ENCODE peak calls at places on chromosomes 1 and 21, in five cellular contexts. P, C, Q, V and G are unnamed samples.

GRCh38 chr1:31099283-31100063 is 34.0 kb upstream of the PUM1 start:
- DNase-seq in P (no peak), C (no peak), Q (no peak), V (no peak), G (no peak)

GRCh38 chr1:24875976-24876609 is 54.0 kb downstream of the RUNX3 start:
- DNase-seq in P (no peak), C (no peak), Q (no peak), V (no peak), G (no peak)

GRCh38 chr1:15362096-15362736 is 47.5 kb upstream of the EFHD2 start:
- DNase-seq in P (no peak), C (peak; percentile 78), Q (no peak), V (no peak), G (no peak)

GRCh38 chr1:234936631-234937389 is 191.8 kb downstream of the TOMM20 start:
- DNase-seq in P (no peak), C (no peak), Q (no peak), V (no peak), G (no peak)

GRCh38 chr1:155389831-155390230 is 69.1 kb downstream of the RUSC1 start:
- DNase-seq in P (no peak), C (no peak), Q (peak; percentile 25), V (no peak), G (no peak)

GRCh38 chr1:39688706-39689105 is 2.5 kb downstream of the HPCAL4 start:
- DNase-seq in P (no peak), C (no peak), Q (no peak), V (no peak), G (no peak)

GRCh38 chr1:106678661-106679060 is 377.8 kb upstream of the PRMT6 start:
- DNase-seq in P (no peak), C (no peak), Q (peak; percentile 51), V (no peak), G (no peak)

GRCh38 chr1:157270705-157271274 is 132.6 kb upstream of the ETV3 start:
- DNase-seq in P (no peak), C (no peak), Q (no peak), V (no peak), G (no peak)

GRCh38 chr1:44806025-44806703 is 987 bp downstream of the DYNLT4 start:
- DNase-seq in P (no peak), C (no peak), Q (no peak), V (no peak), G (no peak)

GRCh38 chr1:70143052-70143659 is 62.2 kb downstream of the LRRC40 start:
- DNase-seq in P (no peak), C (no peak), Q (peak; percentile 52), V (no peak), G (no peak)

GRCh38 chr1:167121375-167122120 is 27.7 kb downstream of the STYXL2 start:
- DNase-seq in P (no peak), C (no peak), Q (peak; percentile 9), V (peak; percentile 87), G (no peak)

GRCh38 chr1:1031659-1032245 is 11.8 kb downstream of the AGRN start:
- DNase-seq in P (no peak), C (no peak), Q (no peak), V (no peak), G (no peak)

GRCh38 chr1:1033731-1034437 is 14.0 kb downstream of the AGRN start:
- DNase-seq in P (no peak), C (no peak), Q (no peak), V (no peak), G (no peak)

GRCh38 chr1:1033009-1033587 is 13.2 kb downstream of the AGRN start:
- DNase-seq in P (peak; percentile 24), C (peak; percentile 91), Q (peak; percentile 48), V (peak; percentile 52), G (peak; percentile 97)

GRCh38 chr1:1034438-1034759 is 14.5 kb downstream of the AGRN start:
- DNase-seq in P (no peak), C (no peak), Q (no peak), V (no peak), G (no peak)

GRCh38 chr1:1032428-1032827 is 12.5 kb downstream of the AGRN start:
- DNase-seq in P (no peak), C (no peak), Q (no peak), V (peak; percentile 39), G (no peak)
- TF ChIP-seq CTCF in P (no peak), C (no peak), Q (no peak), V (no peak), G (peak; percentile 25)

GRCh38 chr1:81254068-81254467 is 546.7 kb upstream of the ADGRL2 start:
- DNase-seq in P (no peak), C (no peak), Q (no peak), V (no peak), G (no peak)

GRCh38 chr1:81252471-81253160 is 548.1 kb upstream of the ADGRL2 start:
- DNase-seq in P (no peak), C (no peak), Q (no peak), V (no peak), G (no peak)

GRCh38 chr1:81259620-81260411 is 540.9 kb upstream of the ADGRL2 start:
- DNase-seq in P (no peak), C (no peak), Q (no peak), V (no peak), G (no peak)

DNA sequence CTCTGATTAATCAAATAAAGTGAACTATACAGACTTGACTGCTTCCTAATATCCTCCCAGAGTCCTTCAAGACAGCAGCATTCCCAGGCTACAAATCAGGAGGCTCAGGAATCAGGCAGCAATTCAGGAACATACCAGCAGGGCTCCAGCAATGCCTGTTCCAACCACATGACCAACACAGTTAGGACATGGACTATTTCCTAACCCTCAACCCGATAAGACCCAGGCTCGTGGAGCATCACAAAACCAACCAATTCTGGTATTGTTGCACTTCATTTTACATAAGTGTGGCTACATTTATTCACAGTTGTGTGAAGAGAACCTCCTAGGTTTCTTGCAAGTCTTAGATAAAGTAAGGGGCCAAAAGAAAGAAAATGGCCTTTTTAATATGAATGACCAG is 546.2 kb upstream of the ADGRL2 start:
- DNase-seq in P (no peak), C (no peak), Q (no peak), V (no peak), G (no peak)
- TF ChIP-seq CTCF in P (peak; percentile 36), C (no peak), Q (no peak), V (no peak), G (no peak)

DNA sequence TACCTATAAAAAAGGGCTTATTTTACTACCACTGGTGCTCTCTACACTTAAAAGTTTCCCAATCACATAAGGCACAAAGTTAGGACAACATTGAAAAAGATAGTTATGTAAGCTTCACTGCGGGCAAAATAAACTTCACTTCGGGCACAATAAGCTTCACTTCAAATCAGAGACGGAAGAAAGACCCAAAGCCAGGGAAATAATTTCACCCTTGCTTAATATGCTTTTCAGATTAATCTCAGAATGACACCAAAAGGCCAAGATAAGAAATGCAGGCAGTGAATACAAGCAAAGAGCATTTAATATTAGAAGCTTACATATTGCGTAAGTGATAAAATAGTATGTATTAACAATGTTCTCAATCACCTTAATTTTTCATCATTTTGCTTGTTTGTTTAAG is 444.2 kb downstream of the SETD4 start:
- DNase-seq in P (no peak), C (no peak), Q (peak; percentile 52), V (no peak), G (no peak)
- TF ChIP-seq CTCF in P (peak; percentile 55), C (peak; percentile 46), Q (peak; percentile 28), V (peak; percentile 49), G (peak; percentile 33)

DNA sequence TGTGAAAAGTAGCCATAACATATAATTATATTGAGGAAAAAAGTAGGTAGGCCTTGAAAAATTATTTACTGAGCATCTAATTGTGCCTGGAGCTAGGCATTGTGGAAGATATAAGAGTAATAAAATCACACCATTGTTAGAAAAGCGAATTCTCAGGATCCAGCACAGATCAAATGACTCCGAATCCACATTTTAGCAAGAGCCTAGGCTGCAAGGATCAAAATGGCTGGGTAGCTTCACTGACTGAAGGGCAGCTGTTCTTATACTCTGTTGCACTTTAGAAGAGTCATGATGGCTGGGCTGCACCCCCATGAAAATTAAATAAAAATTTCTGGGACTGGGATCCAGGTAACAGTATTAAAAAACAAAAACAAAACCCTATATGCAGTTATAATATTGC is 67.6 kb upstream of the HMCN1 start:
- DNase-seq in P (no peak), C (no peak), Q (no peak), V (no peak), G (no peak)
- TF ChIP-seq CTCF in P (no peak), C (no peak), Q (no peak), V (no peak), G (no peak)

GRCh38 chr1:32753532-32754281 is 51.1 kb upstream of the SYNC start:
- DNase-seq in P (no peak), C (peak; percentile 75), Q (peak; percentile 32), V (peak; percentile 72), G (peak; percentile 91)
- TF ChIP-seq CTCF in P (no peak), C (no peak), Q (no peak), V (no peak), G (no peak)

GRCh38 chr1:19879227-19879626 is 3.0 kb upstream of the OTUD3 start:
- DNase-seq in P (no peak), C (no peak), Q (no peak), V (no peak), G (no peak)
- TF ChIP-seq CTCF in P (no peak), C (no peak), Q (no peak), V (no peak), G (no peak)

GRCh38 chr1:118247593-118247992 is 62.6 kb upstream of the SPAG17 start:
- DNase-seq in P (no peak), C (no peak), Q (peak; percentile 7), V (no peak), G (no peak)
- TF ChIP-seq CTCF in P (peak; percentile 49), C (peak; percentile 20), Q (peak; percentile 40), V (no peak), G (peak; percentile 33)

GRCh38 chr1:159248311-159248710 is 43.6 kb downstream of the ACKR1 start:
- DNase-seq in P (no peak), C (no peak), Q (no peak), V (no peak), G (no peak)
- TF ChIP-seq CTCF in P (no peak), C (no peak), Q (no peak), V (no peak), G (no peak)

GRCh38 chr1:216034506-216034905 is 388.7 kb downstream of the USH2A start:
- DNase-seq in P (no peak), C (no peak), Q (no peak), V (no peak), G (no peak)
- TF ChIP-seq CTCF in P (peak; percentile 36), C (peak; percentile 39), Q (no peak), V (no peak), G (no peak)

DNA sequence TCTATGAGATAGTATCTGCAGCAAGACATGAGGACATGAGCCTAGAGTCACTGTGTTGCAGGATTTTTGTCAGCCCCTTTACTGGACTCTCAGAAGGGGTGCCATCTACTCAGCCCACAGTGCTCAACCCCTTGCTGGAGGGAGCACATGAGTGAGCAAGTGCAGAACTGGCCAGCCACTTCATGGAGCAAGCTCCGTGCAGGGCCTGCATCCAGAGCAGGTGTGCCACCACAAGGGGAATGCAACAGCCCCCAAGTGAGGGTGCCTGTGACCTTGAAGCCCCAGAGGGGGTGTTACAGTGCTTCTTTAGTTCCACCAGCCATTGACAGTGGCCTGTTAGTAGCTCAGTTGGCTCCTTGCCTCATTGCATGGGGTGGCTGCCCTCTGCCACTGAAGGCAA is 649.7 kb downstream of the PLPP3 start:
- DNase-seq in P (no peak), C (no peak), Q (no peak), V (no peak), G (no peak)
- TF ChIP-seq CTCF in P (no peak), C (no peak), Q (no peak), V (no peak), G (no peak)